ENCODE peak calls at places on chromosomes 16 and 17, in ten cellular contexts. One of them, this sample, is unnamed.

GRCh38 chr17:63635787-63636186 is 13.6 kb downstream of the MAP3K3 start:
- DNase-seq in NCI-H1417 treated with DMSO at 0.1 percent for 48 hours: no peak
- DNase-seq in stimulated activated effector memory CD8-positive, alpha-beta T cell treated with anti-CD3 and anti-CD28 coated beads, Interleukin-12 subunit alpha, Interleukin-12 subunit beta, amount 100 ng/mL, for 72 hours: no peak
- DNase-seq in BJ: no peak
- DNase-seq in NCI-H1436 treated with DMSO at 0.1 percent for 48 hours: no peak
- DNase-seq in EL: no peak
- DNase-seq in GM04504: no peak
- DNase-seq in cardiac muscle cell: no peak
- DNase-seq in NT2/D1: no peak
- DNase-seq in stimulated activated CD8-positive, alpha-beta memory T cell treated with anti-CD3 and anti-CD28 coated beads, Interleukin-2, amount 100 ng/mL, for 48 hours: no peak
- DNase-seq in this sample: no peak

GRCh38 chr17:72273301-72274056 is 152.7 kb downstream of the SOX9 start:
- DNase-seq in NCI-H1417 treated with DMSO at 0.1 percent for 48 hours: no peak
- DNase-seq in cardiac muscle cell: no peak
- DNase-seq in NT2/D1: no peak
- DNase-seq in EL: no peak
- DNase-seq in stimulated activated CD8-positive, alpha-beta memory T cell treated with anti-CD3 and anti-CD28 coated beads, Interleukin-2, amount 100 ng/mL, for 48 hours: no peak
- DNase-seq in GM04504: no peak
- DNase-seq in stimulated activated effector memory CD8-positive, alpha-beta T cell treated with anti-CD3 and anti-CD28 coated beads, Interleukin-12 subunit alpha, Interleukin-12 subunit beta, amount 100 ng/mL, for 72 hours: no peak
- DNase-seq in NCI-H1436 treated with DMSO at 0.1 percent for 48 hours: no peak
- DNase-seq in BJ: no peak
- DNase-seq in this sample: no peak

GRCh38 chr16:3732171-3732570 is 14.8 kb upstream of the TRAP1 start:
- DNase-seq in GM04504: no peak
- DNase-seq in stimulated activated CD8-positive, alpha-beta memory T cell treated with anti-CD3 and anti-CD28 coated beads, Interleukin-2, amount 100 ng/mL, for 48 hours: no peak
- DNase-seq in NCI-H1417 treated with DMSO at 0.1 percent for 48 hours: no peak
- DNase-seq in NCI-H1436 treated with DMSO at 0.1 percent for 48 hours: no peak
- DNase-seq in EL: no peak
- DNase-seq in cardiac muscle cell: no peak
- DNase-seq in NT2/D1: no peak
- DNase-seq in stimulated activated effector memory CD8-positive, alpha-beta T cell treated with anti-CD3 and anti-CD28 coated beads, Interleukin-12 subunit alpha, Interleukin-12 subunit beta, amount 100 ng/mL, for 72 hours: no peak
- DNase-seq in BJ: no peak
- DNase-seq in this sample: no peak

GRCh38 chr16:47144559-47144877 is 773 bp upstream of the NETO2 start:
- DNase-seq in cardiac muscle cell: no peak
- DNase-seq in NCI-H1417 treated with DMSO at 0.1 percent for 48 hours: no peak
- DNase-seq in NCI-H1436 treated with DMSO at 0.1 percent for 48 hours: no peak
- DNase-seq in NT2/D1: no peak
- DNase-seq in BJ: no peak
- DNase-seq in stimulated activated effector memory CD8-positive, alpha-beta T cell treated with anti-CD3 and anti-CD28 coated beads, Interleukin-12 subunit alpha, Interleukin-12 subunit beta, amount 100 ng/mL, for 72 hours: no peak
- DNase-seq in GM04504: no peak
- DNase-seq in stimulated activated CD8-positive, alpha-beta memory T cell treated with anti-CD3 and anti-CD28 coated beads, Interleukin-2, amount 100 ng/mL, for 48 hours: no peak
- DNase-seq in EL: no peak
- DNase-seq in this sample: no peak

GRCh38 chr16:10087151-10087550 is 95.1 kb downstream of the GRIN2A start:
- DNase-seq in cardiac muscle cell: no peak
- DNase-seq in NCI-H1417 treated with DMSO at 0.1 percent for 48 hours: no peak
- DNase-seq in GM04504: no peak
- DNase-seq in stimulated activated CD8-positive, alpha-beta memory T cell treated with anti-CD3 and anti-CD28 coated beads, Interleukin-2, amount 100 ng/mL, for 48 hours: no peak
- DNase-seq in EL: no peak
- DNase-seq in BJ: no peak
- DNase-seq in NCI-H1436 treated with DMSO at 0.1 percent for 48 hours: no peak
- DNase-seq in stimulated activated effector memory CD8-positive, alpha-beta T cell treated with anti-CD3 and anti-CD28 coated beads, Interleukin-12 subunit alpha, Interleukin-12 subunit beta, amount 100 ng/mL, for 72 hours: no peak
- DNase-seq in NT2/D1: no peak
- DNase-seq in this sample: no peak

GRCh38 chr16:15708096-15708495 is 58.1 kb downstream of the NDE1 start:
- DNase-seq in EL: peak; percentile 68
- DNase-seq in NCI-H1436 treated with DMSO at 0.1 percent for 48 hours: no peak
- DNase-seq in NT2/D1: no peak
- DNase-seq in stimulated activated CD8-positive, alpha-beta memory T cell treated with anti-CD3 and anti-CD28 coated beads, Interleukin-2, amount 100 ng/mL, for 48 hours: no peak
- DNase-seq in NCI-H1417 treated with DMSO at 0.1 percent for 48 hours: no peak
- DNase-seq in GM04504: no peak
- DNase-seq in BJ: no peak
- DNase-seq in cardiac muscle cell: no peak
- DNase-seq in stimulated activated effector memory CD8-positive, alpha-beta T cell treated with anti-CD3 and anti-CD28 coated beads, Interleukin-12 subunit alpha, Interleukin-12 subunit beta, amount 100 ng/mL, for 72 hours: no peak
- DNase-seq in this sample: no peak

GRCh38 chr17:67177732-67178131 is 67.3 kb downstream of the HELZ start:
- DNase-seq in BJ: no peak
- DNase-seq in stimulated activated CD8-positive, alpha-beta memory T cell treated with anti-CD3 and anti-CD28 coated beads, Interleukin-2, amount 100 ng/mL, for 48 hours: no peak
- DNase-seq in GM04504: no peak
- DNase-seq in NCI-H1436 treated with DMSO at 0.1 percent for 48 hours: no peak
- DNase-seq in EL: no peak
- DNase-seq in cardiac muscle cell: no peak
- DNase-seq in NCI-H1417 treated with DMSO at 0.1 percent for 48 hours: no peak
- DNase-seq in NT2/D1: no peak
- DNase-seq in stimulated activated effector memory CD8-positive, alpha-beta T cell treated with anti-CD3 and anti-CD28 coated beads, Interleukin-12 subunit alpha, Interleukin-12 subunit beta, amount 100 ng/mL, for 72 hours: no peak
- DNase-seq in this sample: no peak

GRCh38 chr17:83193336-83194188 is 114.2 kb downstream of the METRNL start:
- DNase-seq in NCI-H1417 treated with DMSO at 0.1 percent for 48 hours: no peak
- DNase-seq in EL: no peak
- DNase-seq in stimulated activated CD8-positive, alpha-beta memory T cell treated with anti-CD3 and anti-CD28 coated beads, Interleukin-2, amount 100 ng/mL, for 48 hours: peak; percentile 20
- DNase-seq in NT2/D1: no peak
- DNase-seq in GM04504: no peak
- DNase-seq in NCI-H1436 treated with DMSO at 0.1 percent for 48 hours: no peak
- DNase-seq in stimulated activated effector memory CD8-positive, alpha-beta T cell treated with anti-CD3 and anti-CD28 coated beads, Interleukin-12 subunit alpha, Interleukin-12 subunit beta, amount 100 ng/mL, for 72 hours: no peak
- DNase-seq in cardiac muscle cell: no peak
- DNase-seq in BJ: no peak
- DNase-seq in this sample: no peak

GRCh38 chr16:51473091-51473490 is 322.0 kb upstream of the SALL1 start:
- DNase-seq in EL: no peak
- DNase-seq in stimulated activated effector memory CD8-positive, alpha-beta T cell treated with anti-CD3 and anti-CD28 coated beads, Interleukin-12 subunit alpha, Interleukin-12 subunit beta, amount 100 ng/mL, for 72 hours: no peak
- DNase-seq in BJ: no peak
- DNase-seq in NT2/D1: no peak
- DNase-seq in cardiac muscle cell: no peak
- DNase-seq in stimulated activated CD8-positive, alpha-beta memory T cell treated with anti-CD3 and anti-CD28 coated beads, Interleukin-2, amount 100 ng/mL, for 48 hours: no peak
- DNase-seq in NCI-H1417 treated with DMSO at 0.1 percent for 48 hours: no peak
- DNase-seq in NCI-H1436 treated with DMSO at 0.1 percent for 48 hours: no peak
- DNase-seq in GM04504: no peak
- DNase-seq in this sample: no peak

GRCh38 chr16:82700541-82701240 is 73.9 kb downstream of the CDH13 start:
- DNase-seq in NCI-H1417 treated with DMSO at 0.1 percent for 48 hours: no peak
- DNase-seq in stimulated activated CD8-positive, alpha-beta memory T cell treated with anti-CD3 and anti-CD28 coated beads, Interleukin-2, amount 100 ng/mL, for 48 hours: no peak
- DNase-seq in NCI-H1436 treated with DMSO at 0.1 percent for 48 hours: no peak
- DNase-seq in stimulated activated effector memory CD8-positive, alpha-beta T cell treated with anti-CD3 and anti-CD28 coated beads, Interleukin-12 subunit alpha, Interleukin-12 subunit beta, amount 100 ng/mL, for 72 hours: no peak
- DNase-seq in GM04504: no peak
- DNase-seq in EL: peak; percentile 76
- DNase-seq in NT2/D1: no peak
- DNase-seq in BJ: no peak
- DNase-seq in cardiac muscle cell: no peak
- DNase-seq in this sample: peak; percentile 61

GRCh38 chr16:64730261-64730660 is 391.6 kb downstream of the CDH11 start:
- DNase-seq in NCI-H1417 treated with DMSO at 0.1 percent for 48 hours: no peak
- DNase-seq in NT2/D1: no peak
- DNase-seq in BJ: no peak
- DNase-seq in stimulated activated effector memory CD8-positive, alpha-beta T cell treated with anti-CD3 and anti-CD28 coated beads, Interleukin-12 subunit alpha, Interleukin-12 subunit beta, amount 100 ng/mL, for 72 hours: no peak
- DNase-seq in cardiac muscle cell: no peak
- DNase-seq in NCI-H1436 treated with DMSO at 0.1 percent for 48 hours: no peak
- DNase-seq in EL: no peak
- DNase-seq in stimulated activated CD8-positive, alpha-beta memory T cell treated with anti-CD3 and anti-CD28 coated beads, Interleukin-2, amount 100 ng/mL, for 48 hours: no peak
- DNase-seq in GM04504: no peak
- DNase-seq in this sample: no peak

GRCh38 chr17:74778960-74779359 is 2.8 kb upstream of the NAT9 start:
- DNase-seq in GM04504: no peak
- DNase-seq in cardiac muscle cell: no peak
- DNase-seq in NT2/D1: no peak
- DNase-seq in BJ: no peak
- DNase-seq in stimulated activated effector memory CD8-positive, alpha-beta T cell treated with anti-CD3 and anti-CD28 coated beads, Interleukin-12 subunit alpha, Interleukin-12 subunit beta, amount 100 ng/mL, for 72 hours: no peak
- DNase-seq in NCI-H1436 treated with DMSO at 0.1 percent for 48 hours: no peak
- DNase-seq in EL: peak; percentile 27
- DNase-seq in stimulated activated CD8-positive, alpha-beta memory T cell treated with anti-CD3 and anti-CD28 coated beads, Interleukin-2, amount 100 ng/mL, for 48 hours: no peak
- DNase-seq in NCI-H1417 treated with DMSO at 0.1 percent for 48 hours: no peak
- DNase-seq in this sample: peak; percentile 30

GRCh38 chr16:57624044-57624688 is 4.3 kb upstream of the ADGRG1 start:
- DNase-seq in NCI-H1417 treated with DMSO at 0.1 percent for 48 hours: no peak
- DNase-seq in NT2/D1: no peak
- DNase-seq in stimulated activated CD8-positive, alpha-beta memory T cell treated with anti-CD3 and anti-CD28 coated beads, Interleukin-2, amount 100 ng/mL, for 48 hours: no peak
- DNase-seq in BJ: no peak
- DNase-seq in cardiac muscle cell: no peak
- DNase-seq in NCI-H1436 treated with DMSO at 0.1 percent for 48 hours: no peak
- DNase-seq in GM04504: no peak
- DNase-seq in stimulated activated effector memory CD8-positive, alpha-beta T cell treated with anti-CD3 and anti-CD28 coated beads, Interleukin-12 subunit alpha, Interleukin-12 subunit beta, amount 100 ng/mL, for 72 hours: no peak
- DNase-seq in EL: no peak
- DNase-seq in this sample: no peak

GRCh38 chr16:80803341-80804060 is 897 bp downstream of the CDYL2 start:
- DNase-seq in GM04504: no peak
- DNase-seq in stimulated activated CD8-positive, alpha-beta memory T cell treated with anti-CD3 and anti-CD28 coated beads, Interleukin-2, amount 100 ng/mL, for 48 hours: peak; percentile 23
- DNase-seq in NCI-H1417 treated with DMSO at 0.1 percent for 48 hours: no peak
- DNase-seq in stimulated activated effector memory CD8-positive, alpha-beta T cell treated with anti-CD3 and anti-CD28 coated beads, Interleukin-12 subunit alpha, Interleukin-12 subunit beta, amount 100 ng/mL, for 72 hours: peak; percentile 75
- DNase-seq in EL: peak; percentile 18
- DNase-seq in NT2/D1: no peak
- DNase-seq in NCI-H1436 treated with DMSO at 0.1 percent for 48 hours: no peak
- DNase-seq in cardiac muscle cell: peak; percentile 27
- DNase-seq in BJ: no peak
- DNase-seq in this sample: no peak

GRCh38 chr17:76691379-76692191 is 19.2 kb downstream of the MXRA7 start:
- DNase-seq in NCI-H1417 treated with DMSO at 0.1 percent for 48 hours: no peak
- DNase-seq in stimulated activated effector memory CD8-positive, alpha-beta T cell treated with anti-CD3 and anti-CD28 coated beads, Interleukin-12 subunit alpha, Interleukin-12 subunit beta, amount 100 ng/mL, for 72 hours: no peak
- DNase-seq in cardiac muscle cell: no peak
- DNase-seq in NT2/D1: no peak
- DNase-seq in GM04504: no peak
- DNase-seq in stimulated activated CD8-positive, alpha-beta memory T cell treated with anti-CD3 and anti-CD28 coated beads, Interleukin-2, amount 100 ng/mL, for 48 hours: no peak
- DNase-seq in EL: no peak
- DNase-seq in NCI-H1436 treated with DMSO at 0.1 percent for 48 hours: no peak
- DNase-seq in BJ: no peak
- DNase-seq in this sample: no peak

GRCh38 chr17:77423589-77424451 is 283.1 kb downstream of the SEC14L1 start:
- DNase-seq in stimulated activated effector memory CD8-positive, alpha-beta T cell treated with anti-CD3 and anti-CD28 coated beads, Interleukin-12 subunit alpha, Interleukin-12 subunit beta, amount 100 ng/mL, for 72 hours: no peak
- DNase-seq in GM04504: peak; percentile 93
- DNase-seq in BJ: peak; percentile 92
- DNase-seq in NT2/D1: no peak
- DNase-seq in stimulated activated CD8-positive, alpha-beta memory T cell treated with anti-CD3 and anti-CD28 coated beads, Interleukin-2, amount 100 ng/mL, for 48 hours: no peak
- DNase-seq in NCI-H1436 treated with DMSO at 0.1 percent for 48 hours: no peak
- DNase-seq in cardiac muscle cell: no peak
- DNase-seq in EL: peak; percentile 96
- DNase-seq in NCI-H1417 treated with DMSO at 0.1 percent for 48 hours: no peak
- DNase-seq in this sample: peak; percentile 60

GRCh38 chr16:15533386-15533785 is 99.0 kb downstream of the BMERB1 start:
- DNase-seq in NCI-H1417 treated with DMSO at 0.1 percent for 48 hours: no peak
- DNase-seq in GM04504: no peak
- DNase-seq in BJ: no peak
- DNase-seq in NT2/D1: no peak
- DNase-seq in stimulated activated CD8-positive, alpha-beta memory T cell treated with anti-CD3 and anti-CD28 coated beads, Interleukin-2, amount 100 ng/mL, for 48 hours: no peak
- DNase-seq in cardiac muscle cell: no peak
- DNase-seq in stimulated activated effector memory CD8-positive, alpha-beta T cell treated with anti-CD3 and anti-CD28 coated beads, Interleukin-12 subunit alpha, Interleukin-12 subunit beta, amount 100 ng/mL, for 72 hours: no peak
- DNase-seq in EL: no peak
- DNase-seq in NCI-H1436 treated with DMSO at 0.1 percent for 48 hours: no peak
- DNase-seq in this sample: no peak

GRCh38 chr17:37844158-37844976 is 79.8 kb upstream of the TBC1D3K start:
- DNase-seq in EL: peak; percentile 71
- DNase-seq in cardiac muscle cell: peak; percentile 53
- DNase-seq in stimulated activated CD8-positive, alpha-beta memory T cell treated with anti-CD3 and anti-CD28 coated beads, Interleukin-2, amount 100 ng/mL, for 48 hours: peak; percentile 49
- DNase-seq in NT2/D1: no peak
- DNase-seq in stimulated activated effector memory CD8-positive, alpha-beta T cell treated with anti-CD3 and anti-CD28 coated beads, Interleukin-12 subunit alpha, Interleukin-12 subunit beta, amount 100 ng/mL, for 72 hours: peak; percentile 76
- DNase-seq in NCI-H1417 treated with DMSO at 0.1 percent for 48 hours: no peak
- DNase-seq in BJ: no peak
- DNase-seq in NCI-H1436 treated with DMSO at 0.1 percent for 48 hours: no peak
- DNase-seq in GM04504: peak; percentile 20
- DNase-seq in this sample: no peak

GRCh38 chr17:32515677-32516383 is 29.0 kb downstream of the CDK5R1 start:
- DNase-seq in NCI-H1436 treated with DMSO at 0.1 percent for 48 hours: no peak
- DNase-seq in stimulated activated effector memory CD8-positive, alpha-beta T cell treated with anti-CD3 and anti-CD28 coated beads, Interleukin-12 subunit alpha, Interleukin-12 subunit beta, amount 100 ng/mL, for 72 hours: no peak
- DNase-seq in BJ: no peak
- DNase-seq in EL: no peak
- DNase-seq in GM04504: no peak
- DNase-seq in stimulated activated CD8-positive, alpha-beta memory T cell treated with anti-CD3 and anti-CD28 coated beads, Interleukin-2, amount 100 ng/mL, for 48 hours: no peak
- DNase-seq in cardiac muscle cell: no peak
- DNase-seq in NCI-H1417 treated with DMSO at 0.1 percent for 48 hours: no peak
- DNase-seq in NT2/D1: no peak
- DNase-seq in this sample: no peak

GRCh38 chr17:21204923-21205322 is 9.0 kb downstream of the TMEM11 start:
- DNase-seq in stimulated activated effector memory CD8-positive, alpha-beta T cell treated with anti-CD3 and anti-CD28 coated beads, Interleukin-12 subunit alpha, Interleukin-12 subunit beta, amount 100 ng/mL, for 72 hours: no peak
- DNase-seq in stimulated activated CD8-positive, alpha-beta memory T cell treated with anti-CD3 and anti-CD28 coated beads, Interleukin-2, amount 100 ng/mL, for 48 hours: no peak
- DNase-seq in NCI-H1436 treated with DMSO at 0.1 percent for 48 hours: no peak
- DNase-seq in NT2/D1: no peak
- DNase-seq in NCI-H1417 treated with DMSO at 0.1 percent for 48 hours: no peak
- DNase-seq in cardiac muscle cell: no peak
- DNase-seq in GM04504: no peak
- DNase-seq in BJ: no peak
- DNase-seq in EL: no peak
- DNase-seq in this sample: no peak

GRCh38 chr17:61405047-61405685 is 5.5 kb downstream of the TBX2 start:
- DNase-seq in NT2/D1: no peak
- DNase-seq in EL: no peak
- DNase-seq in NCI-H1436 treated with DMSO at 0.1 percent for 48 hours: no peak
- DNase-seq in GM04504: no peak
- DNase-seq in BJ: no peak
- DNase-seq in stimulated activated effector memory CD8-positive, alpha-beta T cell treated with anti-CD3 and anti-CD28 coated beads, Interleukin-12 subunit alpha, Interleukin-12 subunit beta, amount 100 ng/mL, for 72 hours: peak; percentile 64
- DNase-seq in stimulated activated CD8-positive, alpha-beta memory T cell treated with anti-CD3 and anti-CD28 coated beads, Interleukin-2, amount 100 ng/mL, for 48 hours: no peak
- DNase-seq in NCI-H1417 treated with DMSO at 0.1 percent for 48 hours: no peak
- DNase-seq in cardiac muscle cell: peak; percentile 51
- DNase-seq in this sample: no peak

GRCh38 chr17:17073627-17074521 is 31.6 kb downstream of the MPRIP start:
- DNase-seq in stimulated activated CD8-positive, alpha-beta memory T cell treated with anti-CD3 and anti-CD28 coated beads, Interleukin-2, amount 100 ng/mL, for 48 hours: no peak
- DNase-seq in GM04504: no peak
- DNase-seq in NCI-H1436 treated with DMSO at 0.1 percent for 48 hours: no peak
- DNase-seq in EL: peak; percentile 22
- DNase-seq in stimulated activated effector memory CD8-positive, alpha-beta T cell treated with anti-CD3 and anti-CD28 coated beads, Interleukin-12 subunit alpha, Interleukin-12 subunit beta, amount 100 ng/mL, for 72 hours: no peak
- DNase-seq in BJ: no peak
- DNase-seq in NCI-H1417 treated with DMSO at 0.1 percent for 48 hours: no peak
- DNase-seq in cardiac muscle cell: no peak
- DNase-seq in NT2/D1: no peak
- DNase-seq in this sample: no peak

GRCh38 chr16:4324871-4325740 is 9.2 kb downstream of the GLIS2 start:
- DNase-seq in NCI-H1436 treated with DMSO at 0.1 percent for 48 hours: no peak
- DNase-seq in NCI-H1417 treated with DMSO at 0.1 percent for 48 hours: no peak
- DNase-seq in EL: no peak
- DNase-seq in GM04504: no peak
- DNase-seq in stimulated activated CD8-positive, alpha-beta memory T cell treated with anti-CD3 and anti-CD28 coated beads, Interleukin-2, amount 100 ng/mL, for 48 hours: no peak
- DNase-seq in stimulated activated effector memory CD8-positive, alpha-beta T cell treated with anti-CD3 and anti-CD28 coated beads, Interleukin-12 subunit alpha, Interleukin-12 subunit beta, amount 100 ng/mL, for 72 hours: no peak
- DNase-seq in NT2/D1: no peak
- DNase-seq in cardiac muscle cell: no peak
- DNase-seq in BJ: no peak
- DNase-seq in this sample: no peak

GRCh38 chr17:7388856-7389255 is 5.5 kb downstream of the PLSCR3 start:
- DNase-seq in stimulated activated effector memory CD8-positive, alpha-beta T cell treated with anti-CD3 and anti-CD28 coated beads, Interleukin-12 subunit alpha, Interleukin-12 subunit beta, amount 100 ng/mL, for 72 hours: no peak
- DNase-seq in NT2/D1: no peak
- DNase-seq in EL: no peak
- DNase-seq in stimulated activated CD8-positive, alpha-beta memory T cell treated with anti-CD3 and anti-CD28 coated beads, Interleukin-2, amount 100 ng/mL, for 48 hours: no peak
- DNase-seq in cardiac muscle cell: no peak
- DNase-seq in NCI-H1417 treated with DMSO at 0.1 percent for 48 hours: no peak
- DNase-seq in NCI-H1436 treated with DMSO at 0.1 percent for 48 hours: no peak
- DNase-seq in GM04504: no peak
- DNase-seq in BJ: no peak
- DNase-seq in this sample: no peak

GRCh38 chr16:88347656-88348376 is 34.9 kb upstream of the ZNF469 start:
- DNase-seq in stimulated activated CD8-positive, alpha-beta memory T cell treated with anti-CD3 and anti-CD28 coated beads, Interleukin-2, amount 100 ng/mL, for 48 hours: peak; percentile 5
- DNase-seq in stimulated activated effector memory CD8-positive, alpha-beta T cell treated with anti-CD3 and anti-CD28 coated beads, Interleukin-12 subunit alpha, Interleukin-12 subunit beta, amount 100 ng/mL, for 72 hours: no peak
- DNase-seq in NCI-H1417 treated with DMSO at 0.1 percent for 48 hours: no peak
- DNase-seq in EL: no peak
- DNase-seq in GM04504: no peak
- DNase-seq in NT2/D1: no peak
- DNase-seq in BJ: no peak
- DNase-seq in cardiac muscle cell: no peak
- DNase-seq in NCI-H1436 treated with DMSO at 0.1 percent for 48 hours: no peak
- DNase-seq in this sample: no peak